ENCODE peak calls at places on chromosomes 7 and 10, in four cellular contexts. W, E, L and F are unnamed samples. For H3K4me1, the result is how much of the 10 kb centered on the place peaks cover.

GRCh38 chr10:15200626-15201025 is 32.1 kb upstream of the NMT2 start:
- DNase-seq in W (no peak), E (no peak), L (no peak), F (no peak)

GRCh38 chr7:16644624-16644986 is 949 bp downstream of the ANKMY2 start:
- DNase-seq in W (peak), E (peak), L (no peak), F (peak)

GRCh38 chr10:98331888-98332287 is 63.9 kb upstream of the LOXL4 start:
- DNase-seq in W (no peak), E (peak), L (no peak), F (no peak)

GRCh38 chr7:107002131-107002803 is 42.2 kb upstream of the PRKAR2B start:
- DNase-seq in W (no peak), E (no peak), L (no peak), F (no peak)

GRCh38 chr10:17586741-17587720 is 30.1 kb downstream of the HACD1 start:
- DNase-seq in W (no peak), E (no peak), L (no peak), F (no peak)

GRCh38 chr10:91194497-91195179 is 25.8 kb upstream of the PCGF5 start:
- DNase-seq in W (no peak), E (no peak), L (no peak), F (no peak)

GRCh38 chr10:120586471-120586872 is 129.4 kb downstream of the PLPP4 start:
- DNase-seq in W (no peak), E (no peak), L (no peak), F (no peak)

GRCh38 chr7:131015131-131015954 is 281.3 kb upstream of the KLF14 start:
- DNase-seq in W (no peak), E (no peak), L (no peak), F (no peak)

GRCh38 chr10:109374215-109374614 is 549.1 kb downstream of the XPNPEP1 start:
- DNase-seq in W (no peak), E (no peak), L (no peak), F (no peak)

GRCh38 chr7:40916811-40917210 is 782.0 kb downstream of the SUGCT start:
- DNase-seq in W (no peak), E (no peak), L (no peak), F (no peak)

GRCh38 chr7:151851160-151851751 is 25.7 kb downstream of the PRKAG2 start:
- DNase-seq in W (no peak), E (no peak), L (no peak), F (no peak)

GRCh38 chr7:16985621-16986020 is 103.8 kb upstream of the AGR3 start:
- DNase-seq in W (no peak), E (no peak), L (no peak), F (no peak)

GRCh38 chr10:116270691-116271592 is 2.1 kb downstream of the GFRA1 start:
- DNase-seq in W (peak), E (no peak), L (peak), F (no peak)

GRCh38 chr7:159032753-159033472 is 111.8 kb downstream of the VIPR2 start:
- DNase-seq in W (no peak), E (no peak), L (peak), F (no peak)

GRCh38 chr7:27661776-27662489 is 750 bp downstream of the HIBADH start:
- DNase-seq in W (peak), E (no peak), L (no peak), F (no peak)

GRCh38 chr10:76282122-76283030 is 851.0 kb downstream of the LRMDA start:
- DNase-seq in W (no peak), E (no peak), L (no peak), F (peak)

GRCh38 chr10:535953-536352 is 153.5 kb downstream of the DIP2C start:
- DNase-seq in W (no peak), E (no peak), L (no peak), F (no peak)

GRCh38 chr10:17643339-17643754 is 604 bp upstream of the STAM start:
- DNase-seq in W (peak), E (peak), L (no peak), F (peak)

GRCh38 chr7:128419262-128419661 is 9.5 kb upstream of the IMPDH1 start:
- DNase-seq in W (no peak), E (peak), L (no peak), F (no peak)

GRCh38 chr10:79387974-79388850 is 40.9 kb downstream of the PPIF start:
- DNase-seq in W (no peak), E (peak), L (peak), F (peak)

GRCh38 chr10:49186613-49187012 is 1.6 kb downstream of the TMEM273 start:
- DNase-seq in W (no peak), E (peak), L (no peak), F (no peak)

GRCh38 chr10:74244097-74244685 is 93.2 kb downstream of the ADK start:
- DNase-seq in W (no peak), E (no peak), L (peak), F (no peak)

GRCh38 chr7:134772401-134772800 is 7.0 kb upstream of the CALD1 start:
- DNase-seq in W (no peak), E (no peak), L (no peak), F (no peak)

GRCh38 chr7:75971961-75972763 is 22.2 kb downstream of the TMEM120A start:
- DNase-seq in W (peak), E (no peak), L (peak), F (no peak)

DNA sequence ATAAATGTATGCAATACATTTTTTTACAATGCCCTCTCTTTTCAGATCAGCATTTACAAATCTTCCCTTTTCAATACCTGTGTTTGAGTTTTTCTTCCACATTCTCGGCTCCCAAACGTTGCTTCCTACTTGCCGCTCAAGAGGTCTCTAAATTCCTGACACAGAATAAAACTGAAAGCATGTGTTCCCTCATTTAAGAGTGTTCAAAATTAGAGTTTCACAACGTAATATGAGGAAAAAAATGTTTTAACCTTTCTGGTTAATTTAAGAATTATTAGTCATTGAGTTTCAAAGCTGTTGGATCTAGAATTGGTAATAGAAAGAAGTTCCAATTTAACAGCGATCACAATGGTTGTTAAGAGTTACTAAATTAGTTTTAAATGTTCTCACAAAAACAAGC is 100.4 kb downstream of the ARID5B start:
- DNase-seq in W (no peak), E (no peak), L (no peak), F (no peak)
- H3K27ac ChIP-seq in W (no peak), E (no peak), L (no peak), F (no peak)

DNA sequence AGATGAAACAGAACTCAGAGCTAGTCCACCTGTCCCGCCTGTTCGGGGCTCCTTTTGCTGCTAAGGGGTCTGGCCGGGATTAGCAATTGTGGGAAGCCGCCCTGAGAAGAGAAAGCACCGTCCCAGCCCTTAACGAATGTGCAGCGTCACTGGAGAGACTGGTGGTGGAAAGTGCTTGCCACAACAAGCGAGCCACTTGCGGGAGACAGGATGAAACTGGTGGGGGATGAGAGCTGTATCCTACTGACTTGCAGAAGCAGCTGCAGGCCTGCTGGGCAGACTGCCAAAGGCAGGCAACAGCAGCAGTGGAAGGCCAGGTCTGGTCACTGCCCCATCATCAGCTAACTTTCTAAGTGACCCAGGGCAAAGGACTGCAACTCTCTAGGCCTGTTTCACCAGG is 95.4 kb downstream of the FAM53B start:
- DNase-seq in W (peak), E (peak), L (peak), F (no peak)
- H3K4me3 ChIP-seq in W (no peak), E (no peak), L (no peak), F (no peak)

DNA sequence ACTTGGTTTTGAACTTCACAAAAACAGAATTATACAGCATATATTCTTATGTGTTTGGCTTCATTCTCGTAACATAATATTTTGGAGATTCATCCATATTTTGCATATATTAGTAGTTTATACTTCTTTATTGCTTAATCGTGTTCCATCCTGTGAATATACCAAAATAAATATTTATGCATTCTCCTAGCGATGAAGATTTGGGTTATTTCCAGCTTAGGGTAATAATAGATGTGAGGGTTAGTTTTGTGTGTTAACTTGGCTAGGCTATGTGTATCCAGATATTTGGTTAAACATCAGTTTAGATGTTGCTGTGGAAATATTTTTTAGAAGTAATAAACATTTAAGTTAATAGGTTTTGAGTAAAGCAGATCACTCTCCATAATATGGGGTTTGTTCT is 49.0 kb downstream of the PDK4 start:
- DNase-seq in W (no peak), E (no peak), L (no peak), F (no peak)
- H3K4me1 ChIP-seq in W (half or more), E (under half), L (under half), F (under half)

GRCh38 chr10:70432101-70432500 is 9.4 kb downstream of the NODAL start:
- DNase-seq in W (no peak), E (no peak), L (no peak), F (no peak)

GRCh38 chr10:70433581-70434280 is 7.8 kb downstream of the NODAL start:
- DNase-seq in W (no peak), E (no peak), L (no peak), F (no peak)

GRCh38 chr10:70430489-70431445 is 10.7 kb downstream of the NODAL start:
- DNase-seq in W (peak), E (no peak), L (peak), F (peak)

GRCh38 chr10:70435241-70436085 is 6.0 kb downstream of the NODAL start:
- DNase-seq in W (no peak), E (no peak), L (no peak), F (no peak)

GRCh38 chr10:70432561-70433263 is 8.8 kb downstream of the NODAL start:
- DNase-seq in W (no peak), E (no peak), L (no peak), F (no peak)
- H3K27ac ChIP-seq in W (no peak), E (no peak), L (no peak), F (no peak)

GRCh38 chr10:70404906-70405824 is 1.2 kb downstream of the EIF4EBP2 start:
- DNase-seq in W (peak), E (peak), L (peak), F (peak)

GRCh38 chr10:70399177-70399576 is 4.8 kb upstream of the EIF4EBP2 start:
- DNase-seq in W (no peak), E (no peak), L (no peak), F (no peak)

GRCh38 chr10:70404036-70404905 is at the start of gene EIF4EBP2:
- DNase-seq in W (peak), E (peak), L (peak), F (peak)

DNA sequence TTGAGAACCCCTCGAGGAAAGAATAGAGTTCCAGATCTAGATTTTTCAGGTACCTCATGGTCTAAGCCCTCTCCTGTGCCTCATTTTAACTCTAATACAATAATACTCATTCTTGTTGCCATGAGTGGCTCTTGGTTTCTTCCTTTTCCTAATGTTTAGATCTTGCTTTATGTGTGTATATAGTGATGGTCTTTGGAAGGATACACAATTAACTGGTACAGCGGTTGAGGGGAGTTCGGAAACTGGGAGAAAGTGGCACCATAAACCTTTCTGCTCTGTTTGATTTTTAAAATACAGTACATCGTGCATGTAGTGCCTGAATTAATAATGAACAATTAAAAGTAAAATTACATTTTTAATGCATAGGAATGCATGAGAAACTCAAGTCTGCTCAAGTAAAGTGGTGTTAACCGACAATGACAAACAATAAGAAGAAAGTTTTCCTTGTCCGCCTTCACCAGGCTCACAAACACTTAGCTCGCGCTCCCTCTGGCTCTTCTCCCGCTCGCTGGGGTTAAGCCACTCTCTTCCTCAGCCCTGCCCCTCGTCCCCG is 386 bp upstream of the EIF4EBP2 start:
- DNase-seq in W (no peak), E (no peak), L (no peak), F (no peak)
- H3K4me3 ChIP-seq in W (peak), E (peak), L (peak), F (peak)

GRCh38 chr10:71770255-71770654 is 3.1 kb downstream of the VSIR start:
- DNase-seq in W (no peak), E (no peak), L (no peak), F (no peak)
- H3K4me1 ChIP-seq in W (half or more), E (under half), L (under half), F (under half)

GRCh38 chr7:39125849-39126248 is 148.1 kb downstream of the POU6F2 start:
- DNase-seq in W (no peak), E (no peak), L (no peak), F (no peak)
- H3K27ac ChIP-seq in W (no peak), E (no peak), L (no peak), F (no peak)

GRCh38 chr10:104170610-104171269 is 48.8 kb downstream of the SFR1 start:
- DNase-seq in W (no peak), E (no peak), L (no peak), F (no peak)
- H3K4me3 ChIP-seq in W (no peak), E (no peak), L (no peak), F (no peak)

GRCh38 chr7:1920886-1921285 is 250.8 kb downstream of the ELFN1 start:
- DNase-seq in W (no peak), E (no peak), L (no peak), F (no peak)
- H3K4me1 ChIP-seq in W (under half), E (half or more), L (under half), F (under half)

GRCh38 chr7:99561735-99562051 is 3.3 kb downstream of the ZNF655 start:
- DNase-seq in W (no peak), E (no peak), L (no peak), F (no peak)

GRCh38 chr7:99560834-99561734 is 2.6 kb downstream of the ZNF655 start:
- DNase-seq in W (no peak), E (no peak), L (no peak), F (no peak)

GRCh38 chr7:99562114-99562784 is 3.8 kb downstream of the ZNF655 start:
- DNase-seq in W (no peak), E (no peak), L (no peak), F (no peak)

GRCh38 chr7:99562832-99563231 is 4.4 kb downstream of the ZNF655 start:
- DNase-seq in W (no peak), E (peak), L (peak), F (no peak)

DNA sequence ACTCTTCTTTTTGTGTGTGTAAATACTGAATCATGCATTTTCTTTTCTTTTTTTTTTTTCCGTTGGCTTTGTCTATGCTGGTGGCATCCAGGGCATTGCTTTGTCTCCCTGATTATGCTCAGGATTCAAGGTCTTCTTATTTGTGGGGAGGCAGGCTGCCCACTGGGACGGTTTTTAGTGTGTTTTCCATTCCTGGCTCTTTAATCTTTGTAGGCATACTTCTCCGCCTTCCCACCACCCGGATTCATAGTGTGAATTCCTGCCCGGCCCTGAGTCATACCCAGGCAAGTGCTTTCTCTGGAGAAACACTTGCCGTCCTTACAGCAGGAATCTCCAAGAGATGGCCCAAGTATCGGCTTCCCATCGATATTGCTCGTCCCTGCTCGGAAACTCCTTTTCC is 5.2 kb downstream of the ZNF655 start:
- DNase-seq in W (no peak), E (no peak), L (no peak), F (no peak)
- H3K27ac ChIP-seq in W (peak), E (no peak), L (no peak), F (no peak)